ENCODE peak calls at places on chromosome 20, in four cellular contexts. J, E, P and K are unnamed samples.

GRCh38 chr20:63121246-63121645 is 94.7 kb downstream of the YTHDF1 start:
- DNase-seq in P (peak; percentile 48), J (no peak), E (peak; percentile 30), K (peak; percentile 1)

GRCh38 chr20:18712877-18713276 is 100.7 kb upstream of the SCP2D1 start:
- DNase-seq in J (no peak), P (no peak), E (no peak), K (no peak)

GRCh38 chr20:1565461-1565860 is 8.0 kb upstream of the SIRPD start:
- DNase-seq in P (no peak), E (no peak), J (no peak), K (no peak)

GRCh38 chr20:64176548-64177419 is 12.5 kb downstream of the MYT1 start:
- DNase-seq in E (no peak), J (no peak), P (no peak), K (peak; percentile 26)

GRCh38 chr20:5621305-5621704 is 128.9 kb upstream of the SHLD1 start:
- DNase-seq in J (no peak), E (no peak), P (no peak), K (peak; percentile 70)

GRCh38 chr20:11255455-11255854 is 581.7 kb upstream of the JAG1 start:
- DNase-seq in P (no peak), E (no peak), J (no peak), K (no peak)

GRCh38 chr20:16580127-16580526 is 6.9 kb upstream of the KIF16B start:
- DNase-seq in E (peak; percentile 58), P (no peak), J (no peak), K (no peak)

GRCh38 chr20:10474606-10475184 is 39.6 kb downstream of the SLX4IP start:
- DNase-seq in E (peak; percentile 72), J (no peak), P (no peak), K (no peak)

GRCh38 chr20:53608456-53609413 is 15.1 kb upstream of the ZNF217 start:
- DNase-seq in J (no peak), E (peak; percentile 61), P (peak; percentile 51), K (peak; percentile 31)

GRCh38 chr20:51417745-51418529 is 124.6 kb downstream of the NFATC2 start:
- DNase-seq in J (no peak), E (no peak), P (peak; percentile 42), K (no peak)

GRCh38 chr20:64233725-64234124 is 21.8 kb upstream of the PCMTD2 start:
- DNase-seq in J (no peak), P (peak; percentile 51), E (peak; percentile 90), K (peak; percentile 74)

GRCh38 chr20:53934421-53935352 is 135.7 kb downstream of the BCAS1 start:
- DNase-seq in J (no peak), E (no peak), P (no peak), K (peak; percentile 45)

GRCh38 chr20:40741507-40742106 is 52.6 kb upstream of the MAFB start:
- DNase-seq in J (peak; percentile 25), E (no peak), P (no peak), K (peak; percentile 25)

GRCh38 chr20:34390769-34391447 is 27.8 kb downstream of the ITCH start:
- DNase-seq in E (peak; percentile 82), J (peak; percentile 84), P (peak; percentile 66), K (peak; percentile 51)

GRCh38 chr20:46293084-46293483 is 15.2 kb downstream of the CDH22 start:
- DNase-seq in J (no peak), P (no peak), E (no peak), K (no peak)

GRCh38 chr20:674936-675452 is 608 bp downstream of the SCRT2 start:
- DNase-seq in J (no peak), P (no peak), E (no peak), K (no peak)

GRCh38 chr20:9214676-9215075 is 145.8 kb downstream of the PLCB4 start:
- DNase-seq in J (no peak), E (no peak), P (no peak), K (no peak)

GRCh38 chr20:14892782-14893181 is 555.4 kb upstream of the FLRT3 start:
- DNase-seq in E (no peak), J (no peak), P (no peak), K (no peak)

GRCh38 chr20:60365063-60365640 is 406.9 kb downstream of the CDH26 start:
- DNase-seq in J (no peak), P (no peak), E (no peak), K (no peak)

GRCh38 chr20:44997171-44997570 is 30.9 kb downstream of the STK4 start:
- DNase-seq in J (no peak), E (no peak), P (no peak), K (no peak)

GRCh38 chr20:50099565-50099991 is 13.4 kb downstream of the UBE2V1 start:
- DNase-seq in E (no peak), P (no peak), J (no peak), K (no peak)

GRCh38 chr20:57006411-57007170 is 259.9 kb downstream of the BMP7 start:
- DNase-seq in P (no peak), J (no peak), E (no peak), K (no peak)

GRCh38 chr20:52923123-52923543 is 49.0 kb upstream of the TSHZ2 start:
- DNase-seq in J (peak; percentile 45), P (no peak), E (no peak), K (no peak)

GRCh38 chr20:59019217-59019616 is at the start of gene TUBB1:
- DNase-seq in E (no peak), J (no peak), P (no peak), K (no peak)
- H3K4me1 ChIP-seq in E (no peaks in the 10 kb centered on the region), J (no peaks in the 10 kb centered on the region), P (no peaks in the 10 kb centered on the region), K (no peaks in the 10 kb centered on the region)

DNA sequence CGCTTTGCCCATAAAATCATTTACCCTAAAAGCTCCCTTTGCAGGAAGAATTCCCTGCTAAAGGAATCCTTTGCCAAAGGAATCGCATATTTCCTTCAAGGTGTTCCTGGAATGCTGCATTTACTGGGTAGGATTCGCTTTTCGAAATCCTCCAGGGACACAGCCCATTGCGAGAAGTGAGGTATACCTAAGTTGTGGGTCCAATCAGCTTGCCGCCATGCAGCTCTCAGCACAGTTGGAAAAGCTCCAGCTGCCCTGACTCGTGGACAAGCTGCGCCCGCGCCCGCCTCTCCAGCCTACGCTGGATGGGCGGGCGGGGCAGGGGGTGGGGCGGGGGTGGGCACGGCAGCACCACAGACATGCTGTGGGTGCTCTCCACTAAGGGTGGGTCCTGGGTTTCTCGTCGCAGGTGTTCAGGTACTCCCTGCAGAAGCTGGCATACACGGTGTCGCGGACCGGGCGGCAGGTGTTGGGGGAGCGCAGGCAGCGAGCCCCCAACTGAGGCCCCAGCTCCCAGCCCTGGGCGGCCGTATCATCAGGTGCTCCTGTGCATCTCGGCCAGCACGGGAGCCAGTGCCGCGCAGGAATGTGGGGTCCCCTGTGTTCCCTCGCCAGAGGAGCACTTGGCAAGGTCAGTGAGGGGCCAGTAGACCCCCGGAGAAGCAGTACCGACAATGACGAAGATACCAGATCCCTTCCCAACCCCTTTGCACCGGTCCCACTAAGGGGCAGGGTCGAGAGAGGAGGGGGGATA is 1.4 kb downstream of the NNAT start:
- DNase-seq in J (no peak), E (peak; percentile 89), P (peak; percentile 88), K (no peak)
- H3K4me3 ChIP-seq in J (no peak overlapping the region), E (peak overlapping the region; percentile 100), P (peak overlapping the region; percentile 34), K (no peak overlapping the region)

DNA sequence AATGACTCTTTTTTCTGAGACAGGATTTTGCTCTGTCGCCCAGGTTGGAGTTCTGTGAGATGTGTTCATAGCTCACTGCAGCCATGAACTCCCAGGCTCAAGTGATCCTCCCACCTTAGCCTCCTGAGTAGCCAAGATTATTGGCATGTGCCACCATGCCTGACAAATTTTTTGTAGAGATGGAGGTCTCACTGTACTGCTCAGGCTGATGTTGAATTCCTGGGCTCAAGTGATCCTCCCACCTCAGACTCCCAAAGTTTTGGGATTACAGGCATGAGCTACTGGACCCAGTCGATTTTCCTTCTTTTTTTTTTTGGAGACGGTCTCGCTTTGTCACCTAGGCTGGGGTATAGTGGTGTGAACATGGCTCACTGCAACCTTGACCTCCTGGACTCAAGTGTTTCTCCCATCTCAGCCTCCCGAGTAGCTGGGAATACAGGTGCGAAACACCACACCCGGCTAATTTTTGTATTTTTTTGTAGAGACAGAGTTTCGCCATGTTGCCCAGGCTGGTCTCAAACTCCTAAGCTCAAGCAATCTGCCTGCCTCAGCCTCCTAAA is 24.3 kb downstream of the BCL2L1 start:
- DNase-seq in P (no peak), E (no peak), J (no peak), K (no peak)
- H3K27ac ChIP-seq in P (peak overlapping the region; percentile 78), E (peak overlapping the region; percentile 98), J (peak overlapping the region; percentile 71), K (peak overlapping the region; percentile 82)

DNA sequence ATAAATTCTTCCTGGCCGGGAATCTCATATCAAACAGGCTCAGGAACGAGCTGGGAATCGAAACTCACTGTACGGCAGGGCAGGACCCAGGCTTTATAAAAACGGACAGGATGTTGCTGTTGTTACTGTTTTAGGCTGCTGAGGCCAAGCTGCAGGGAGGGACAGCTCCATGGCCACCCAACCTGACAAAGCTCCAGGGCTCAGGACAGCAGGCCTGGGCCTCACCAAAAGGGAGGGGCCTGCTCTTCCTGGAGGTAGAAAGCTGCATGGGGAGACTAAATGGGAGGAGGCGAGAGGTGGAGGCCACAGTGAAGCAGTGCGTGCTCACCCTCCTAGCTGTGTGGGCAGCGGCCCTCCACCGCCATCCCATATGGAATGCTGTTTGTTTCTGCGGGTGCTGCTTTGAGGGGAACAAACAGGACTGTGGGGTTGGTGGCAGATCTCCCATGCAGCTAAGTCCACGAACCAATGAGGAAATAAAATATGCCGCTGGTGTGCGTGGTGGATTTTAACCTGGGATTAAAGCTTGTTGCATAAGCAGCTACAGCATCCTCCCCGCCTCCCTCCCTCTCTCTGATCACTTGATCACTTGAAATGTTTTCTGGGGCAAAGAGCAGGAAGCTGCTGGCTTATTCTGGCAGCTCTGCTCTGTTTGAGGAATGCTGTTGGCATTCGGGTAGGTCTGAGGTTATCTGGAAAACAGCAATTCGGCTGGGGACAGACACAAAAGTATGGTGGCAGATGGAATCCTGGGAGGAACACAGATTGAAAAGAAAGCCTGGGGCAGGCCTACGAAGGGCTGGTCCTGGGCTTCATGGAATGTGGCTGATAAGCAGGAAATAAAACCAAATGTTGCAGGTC is 2.4 kb upstream of the ZMYND8 start:
- DNase-seq in J (peak; percentile 64), P (peak; percentile 82), E (peak; percentile 77), K (peak; percentile 88)
- H3K4me1 ChIP-seq in J (peaks cover 90% of the 10 kb centered on the region), P (peaks cover 88% of the 10 kb centered on the region), E (peaks cover 79% of the 10 kb centered on the region), K (peaks cover 82% of the 10 kb centered on the region)